ENCODE peak calls at places on chromosomes 1 and 21, in five cellular contexts. H, D, Y, N and A are unnamed samples.

GRCh38 chr21:38914531-38915385 is 109.0 kb downstream of the ETS2 start:
- DNase-seq in D (no peak), N (no peak), Y (no peak), H (no peak), A (peak)

GRCh38 chr1:242828828-242829227 is 304.3 kb upstream of the PLD5 start:
- DNase-seq in N (no peak), Y (no peak), D (no peak), H (no peak), A (no peak)

GRCh38 chr21:32916522-32917099 is 109.1 kb upstream of the OLIG2 start:
- DNase-seq in Y (no peak), H (no peak), D (no peak), N (no peak), A (no peak)

GRCh38 chr1:58287894-58288623 is 258.5 kb downstream of the OMA1 start:
- DNase-seq in Y (no peak), N (no peak), D (no peak), H (no peak), A (no peak)

GRCh38 chr1:36962991-36963390 is 71.3 kb downstream of the GRIK3 start:
- DNase-seq in N (no peak), H (no peak), D (no peak), Y (no peak), A (no peak)

GRCh38 chr1:243950166-243950565 is 100.1 kb upstream of the AKT3 start:
- DNase-seq in N (no peak), H (no peak), Y (peak), D (peak), A (no peak)

GRCh38 chr1:111199881-111200801 is at the start of gene DENND2D:
- DNase-seq in D (no peak), Y (no peak), N (peak), H (peak), A (no peak)

GRCh38 chr1:27561126-27561899 is 42.6 kb downstream of the AHDC1 start:
- DNase-seq in N (peak), Y (peak), D (no peak), H (no peak), A (no peak)

GRCh38 chr1:241167121-241167619 is 189.8 kb downstream of the RGS7 start:
- DNase-seq in Y (no peak), H (no peak), D (no peak), N (no peak), A (no peak)

GRCh38 chr1:228867951-228868730 is 132.9 kb downstream of the RHOU start:
- DNase-seq in H (no peak), Y (no peak), N (no peak), D (no peak), A (peak)

GRCh38 chr1:12067900-12068821 is 5.1 kb downstream of the TNFRSF8 start:
- DNase-seq in Y (peak), N (no peak), H (no peak), D (no peak), A (peak)

GRCh38 chr1:11804666-11805453 is 904 bp downstream of the MTHFR start:
- DNase-seq in N (peak), D (peak), H (peak), Y (peak), A (peak)

GRCh38 chr1:200302192-200302892 is 107.5 kb downstream of the ZNF281 start:
- DNase-seq in H (no peak), D (peak), Y (peak), N (peak), A (peak)

GRCh38 chr1:244796719-244797406 is 38.6 kb upstream of the COX20 start:
- DNase-seq in N (peak), D (peak), Y (peak), H (peak), A (peak)

GRCh38 chr1:38006008-38006828 is 904 bp upstream of the FHL3 start:
- DNase-seq in Y (no peak), D (no peak), N (no peak), H (peak), A (no peak)

GRCh38 chr1:153353226-153353947 is 4.3 kb upstream of the S100A9 start:
- DNase-seq in N (peak), D (no peak), Y (peak), H (no peak), A (peak)

GRCh38 chr1:4071675-4072074 is 171.6 kb upstream of the C1orf174 start:
- DNase-seq in Y (no peak), H (peak), D (no peak), N (no peak), A (no peak)

GRCh38 chr1:234851450-234852438 is 241.8 kb upstream of the IRF2BP2 start:
- DNase-seq in Y (no peak), D (no peak), H (no peak), N (no peak), A (no peak)

GRCh38 chr1:13899856-13900255 is 199.9 kb downstream of the PRDM2 start:
- DNase-seq in D (no peak), H (no peak), Y (no peak), N (no peak), A (peak)

GRCh38 chr1:172960454-172961208 is 90.1 kb downstream of the TNFSF18 start:
- DNase-seq in H (no peak), N (no peak), D (no peak), Y (peak), A (no peak)

GRCh38 chr1:43008425-43009108 is 49.9 kb upstream of the SLC2A1 start:
- DNase-seq in Y (no peak), D (no peak), N (peak), H (no peak), A (no peak)
- H3K27ac ChIP-seq in Y (no peak), D (no peak), N (no peak), H (no peak), A (peak)

GRCh38 chr1:61050541-61051454 is 31.6 kb upstream of the NFIA start:
- DNase-seq in Y (no peak), H (peak), D (no peak), N (peak), A (peak)
- H3K27ac ChIP-seq in Y (no peak), H (peak), D (no peak), N (peak), A (peak)

GRCh38 chr1:99457381-99458165 is 188.3 kb upstream of the PALMD start:
- DNase-seq in N (no peak), H (no peak), Y (peak), D (peak), A (peak)
- H3K27ac ChIP-seq in N (no peak), H (no peak), Y (peak), D (peak), A (no peak)

GRCh38 chr1:248841702-248842395 is 3.8 kb downstream of the ZNF672 start:
- DNase-seq in Y (peak), H (peak), D (peak), N (peak), A (peak)
- H3K27ac ChIP-seq in Y (peak), H (peak), D (peak), N (no peak), A (peak)

GRCh38 chr1:24381256-24381655 is 32.3 kb downstream of the STPG1 start:
- DNase-seq in Y (no peak), N (no peak), D (no peak), H (no peak), A (no peak)

GRCh38 chr1:24383381-24383940 is 30.1 kb downstream of the STPG1 start:
- DNase-seq in D (no peak), Y (no peak), N (no peak), H (no peak), A (no peak)

GRCh38 chr1:24382165-24382577 is 31.4 kb downstream of the STPG1 start:
- DNase-seq in N (no peak), H (no peak), D (peak), Y (no peak), A (no peak)

GRCh38 chr1:24380508-24380907 is 33.1 kb downstream of the STPG1 start:
- DNase-seq in N (no peak), H (no peak), Y (no peak), D (no peak), A (no peak)

GRCh38 chr1:24379733-24380315 is 33.8 kb downstream of the STPG1 start:
- DNase-seq in D (peak), N (no peak), Y (peak), H (no peak), A (no peak)
- H3K27ac ChIP-seq in D (peak), N (no peak), Y (no peak), H (no peak), A (no peak)

DNA sequence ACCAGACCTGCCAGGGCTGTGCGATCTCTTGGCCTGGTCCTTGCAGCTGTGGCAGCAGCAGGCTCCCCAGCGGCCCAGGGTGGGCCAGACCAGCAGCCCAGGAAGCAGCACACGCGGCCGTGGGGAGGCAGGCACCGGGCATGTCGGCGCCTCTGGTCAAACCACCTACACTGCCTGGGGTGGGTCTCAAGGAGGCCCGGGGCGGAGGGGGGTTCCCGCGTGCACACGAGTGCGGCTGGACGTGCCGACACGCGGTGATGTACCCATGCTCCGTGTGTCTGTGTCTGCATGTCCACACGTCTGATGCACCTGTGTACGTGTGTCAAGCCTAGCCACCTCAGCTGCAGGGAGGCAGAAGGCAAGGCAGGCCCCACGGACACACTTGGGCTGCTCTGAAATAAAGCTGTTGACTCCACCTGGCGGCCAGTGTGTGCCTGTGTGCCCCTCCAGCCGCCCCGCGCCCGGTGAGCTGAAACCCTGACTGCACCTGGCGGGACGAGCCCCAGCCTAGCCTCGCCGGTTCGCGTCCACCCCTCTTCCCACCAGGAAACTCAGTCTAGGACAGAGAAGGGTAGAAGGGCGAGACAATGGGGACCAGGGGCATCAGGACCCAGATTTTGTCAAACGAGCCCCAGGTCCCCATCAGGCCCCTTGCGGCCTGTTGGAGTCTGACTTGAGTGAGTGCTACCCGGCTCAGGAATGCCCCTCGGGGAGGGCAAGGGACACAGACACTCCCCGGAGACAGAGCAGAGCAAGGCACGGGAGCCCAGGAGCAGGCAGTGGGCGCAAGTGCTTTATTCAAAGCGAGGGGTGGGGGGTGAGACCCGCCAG is 11.6 kb downstream of the SCNN1D start:
- DNase-seq in D (peak), H (no peak), N (peak), Y (peak), A (peak)
- H3K27ac ChIP-seq in D (no peak), H (no peak), N (no peak), Y (no peak), A (no peak)